ENCODE peak calls at places on chromosomes 6 and 20, in seven cellular contexts. One of them, this sample, is unnamed.

GRCh38 chr6:9717568-9717967 is 697.3 kb downstream of the TFAP2A start:
- DNase-seq in IMR-90: no peak
- DNase-seq in mesenchymal stem cell: no peak
- DNase-seq in trophoblast cell: no peak
- DNase-seq in neuronal stem cell: no peak
- DNase-seq in H9: no peak
- DNase-seq in H1: no peak
- DNase-seq in this sample: no peak

GRCh38 chr6:56914791-56915658 is 39.9 kb upstream of the BEND6 start:
- DNase-seq in neuronal stem cell: no peak
- DNase-seq in IMR-90: no peak
- DNase-seq in H9: no peak
- DNase-seq in mesenchymal stem cell: no peak
- DNase-seq in H1: no peak
- DNase-seq in trophoblast cell: peak; percentile 16
- DNase-seq in this sample: no peak

GRCh38 chr20:23257848-23258746 is 92.5 kb upstream of the NXT1 start:
- DNase-seq in H9: no peak
- DNase-seq in H1: no peak
- DNase-seq in mesenchymal stem cell: peak; percentile 93
- DNase-seq in IMR-90: peak; percentile 88
- DNase-seq in trophoblast cell: peak; percentile 38
- DNase-seq in neuronal stem cell: no peak
- DNase-seq in this sample: peak; percentile 54

GRCh38 chr6:6221829-6222535 is 98.5 kb downstream of the F13A1 start:
- DNase-seq in H1: no peak
- DNase-seq in mesenchymal stem cell: no peak
- DNase-seq in neuronal stem cell: no peak
- DNase-seq in trophoblast cell: no peak
- DNase-seq in H9: peak; percentile 58
- DNase-seq in IMR-90: no peak
- DNase-seq in this sample: peak; percentile 66

GRCh38 chr6:138036111-138036510 is 71.1 kb downstream of the PERP start:
- DNase-seq in mesenchymal stem cell: no peak
- DNase-seq in trophoblast cell: no peak
- DNase-seq in H1: no peak
- DNase-seq in IMR-90: no peak
- DNase-seq in neuronal stem cell: no peak
- DNase-seq in H9: peak; percentile 35
- DNase-seq in this sample: peak; percentile 21

GRCh38 chr6:157317129-157317814 is 6.0 kb downstream of the TMEM242 start:
- DNase-seq in mesenchymal stem cell: peak; percentile 87
- DNase-seq in neuronal stem cell: no peak
- DNase-seq in H1: no peak
- DNase-seq in H9: no peak
- DNase-seq in IMR-90: peak; percentile 92
- DNase-seq in trophoblast cell: peak; percentile 72
- DNase-seq in this sample: no peak

GRCh38 chr20:56807118-56807517 is 178.0 kb downstream of the TFAP2C start:
- DNase-seq in mesenchymal stem cell: no peak
- DNase-seq in trophoblast cell: no peak
- DNase-seq in IMR-90: no peak
- DNase-seq in H9: no peak
- DNase-seq in neuronal stem cell: no peak
- DNase-seq in H1: no peak
- DNase-seq in this sample: no peak

GRCh38 chr6:168526841-168527281 is 85.9 kb downstream of the SMOC2 start:
- DNase-seq in neuronal stem cell: no peak
- DNase-seq in mesenchymal stem cell: no peak
- DNase-seq in IMR-90: no peak
- DNase-seq in H9: no peak
- DNase-seq in H1: no peak
- DNase-seq in trophoblast cell: no peak
- DNase-seq in this sample: no peak

GRCh38 chr6:89433637-89434499 is 916 bp downstream of the ANKRD6 start:
- DNase-seq in mesenchymal stem cell: no peak
- DNase-seq in IMR-90: no peak
- DNase-seq in neuronal stem cell: no peak
- DNase-seq in H1: no peak
- DNase-seq in H9: no peak
- DNase-seq in trophoblast cell: peak; percentile 19
- DNase-seq in this sample: peak; percentile 86

GRCh38 chr6:5525209-5525608 is 263.9 kb downstream of the FARS2 start:
- DNase-seq in mesenchymal stem cell: peak; percentile 62
- DNase-seq in trophoblast cell: no peak
- DNase-seq in neuronal stem cell: no peak
- DNase-seq in H1: no peak
- DNase-seq in H9: no peak
- DNase-seq in IMR-90: peak; percentile 40
- DNase-seq in this sample: no peak

GRCh38 chr6:4350571-4351505 is 215.5 kb upstream of the ECI2 start:
- DNase-seq in H1: no peak
- DNase-seq in trophoblast cell: no peak
- DNase-seq in mesenchymal stem cell: peak; percentile 49
- DNase-seq in neuronal stem cell: no peak
- DNase-seq in H9: no peak
- DNase-seq in IMR-90: peak; percentile 73
- DNase-seq in this sample: no peak

GRCh38 chr20:45970646-45971424 is 1.2 kb downstream of the ZNF335 start:
- DNase-seq in H1: no peak
- DNase-seq in mesenchymal stem cell: peak; percentile 24
- DNase-seq in H9: peak; percentile 29
- DNase-seq in trophoblast cell: peak; percentile 20
- DNase-seq in neuronal stem cell: no peak
- DNase-seq in IMR-90: peak; percentile 19
- DNase-seq in this sample: no peak

GRCh38 chr6:1190361-1190760 is 121.5 kb upstream of the FOXQ1 start:
- DNase-seq in neuronal stem cell: no peak
- DNase-seq in IMR-90: peak; percentile 95
- DNase-seq in H1: peak; percentile 9
- DNase-seq in H9: no peak
- DNase-seq in mesenchymal stem cell: peak; percentile 92
- DNase-seq in trophoblast cell: peak; percentile 89
- DNase-seq in this sample: peak; percentile 92

GRCh38 chr6:27830212-27830664 is 82.0 kb downstream of the OR2B2 start:
- DNase-seq in H1: no peak
- DNase-seq in neuronal stem cell: no peak
- DNase-seq in H9: no peak
- DNase-seq in IMR-90: no peak
- DNase-seq in trophoblast cell: no peak
- DNase-seq in mesenchymal stem cell: peak; percentile 30
- DNase-seq in this sample: peak; percentile 75
- H3K27ac ChIP-seq in H1: peak overlapping the region; percentile 97
- H3K27ac ChIP-seq in neuronal stem cell: peak overlapping the region; percentile 81
- H3K27ac ChIP-seq in H9: peak overlapping the region; percentile 86
- H3K27ac ChIP-seq in IMR-90: peak overlapping the region; percentile 79
- H3K27ac ChIP-seq in trophoblast cell: peak overlapping the region; percentile 61
- H3K27ac ChIP-seq in mesenchymal stem cell: peak overlapping the region; percentile 45
- H3K27ac ChIP-seq in this sample: peak overlapping the region; percentile 94

DNA sequence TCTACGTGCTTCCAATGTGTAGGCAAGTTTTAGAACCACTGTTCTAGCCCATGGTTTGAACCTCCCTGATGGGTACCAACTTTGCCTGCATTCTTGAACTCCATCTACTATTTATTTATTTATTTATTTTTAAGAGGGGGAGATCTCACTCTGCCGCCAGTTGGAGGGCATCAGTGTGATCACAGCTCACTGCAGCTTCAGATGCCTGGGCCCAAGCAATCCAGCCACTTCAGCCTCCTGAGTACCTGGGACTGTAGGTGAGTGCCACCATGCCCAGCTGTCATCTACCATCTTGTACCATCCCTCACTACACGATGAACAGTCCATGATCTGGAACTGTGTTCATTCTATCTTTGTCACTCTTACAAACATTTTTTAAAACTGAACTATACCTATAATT is 28.2 kb downstream of the HLA-F start:
- DNase-seq in IMR-90: no peak
- DNase-seq in H1: no peak
- DNase-seq in H9: no peak
- DNase-seq in neuronal stem cell: no peak
- DNase-seq in trophoblast cell: no peak
- DNase-seq in mesenchymal stem cell: no peak
- DNase-seq in this sample: no peak
- H2BK5ac ChIP-seq in IMR-90: no peak overlapping the region
- H2BK5ac ChIP-seq in H1: no peak overlapping the region
- H2BK5ac ChIP-seq in H9: no peak overlapping the region
- H2BK5ac ChIP-seq in neuronal stem cell: no peak overlapping the region
- H2BK5ac ChIP-seq in trophoblast cell: no peak overlapping the region
- H2BK5ac ChIP-seq in mesenchymal stem cell: no peak overlapping the region
- H2BK5ac ChIP-seq in this sample: no peak overlapping the region

DNA sequence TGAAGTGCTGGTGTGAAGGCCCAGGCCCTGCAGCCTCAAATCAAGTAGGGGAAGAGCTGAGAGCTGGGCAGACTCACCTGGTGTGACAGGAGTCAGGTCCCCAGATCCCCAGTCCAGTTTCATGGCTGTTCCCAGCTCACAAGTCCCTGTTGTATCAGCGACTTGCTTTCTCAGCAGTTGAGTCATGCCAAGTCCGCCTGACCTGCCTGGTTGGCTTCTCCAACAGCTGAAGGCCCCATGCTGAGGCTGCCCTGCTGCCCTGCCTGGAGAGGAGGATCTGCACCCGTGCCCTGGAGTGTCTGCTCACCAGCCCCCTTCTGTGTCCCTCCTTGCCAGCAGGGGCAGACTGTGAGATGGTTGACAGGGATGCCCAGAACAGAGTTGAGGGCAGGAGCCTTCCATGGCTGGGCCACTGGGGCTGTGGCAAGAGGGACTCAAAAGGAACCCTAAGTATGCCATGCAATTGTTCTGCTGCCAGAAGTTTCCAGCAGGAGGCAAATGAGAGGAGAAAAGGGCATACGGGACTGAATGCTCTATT is 39.3 kb upstream of the TRAF3IP2 start:
- DNase-seq in trophoblast cell: no peak
- DNase-seq in neuronal stem cell: no peak
- DNase-seq in IMR-90: no peak
- DNase-seq in mesenchymal stem cell: no peak
- DNase-seq in H9: no peak
- DNase-seq in H1: no peak
- DNase-seq in this sample: no peak
- H2BK120ac ChIP-seq in trophoblast cell: no peak overlapping the region
- H2BK120ac ChIP-seq in neuronal stem cell: no peak overlapping the region
- H2BK120ac ChIP-seq in IMR-90: no peak overlapping the region
- H2BK120ac ChIP-seq in mesenchymal stem cell: no peak overlapping the region
- H2BK120ac ChIP-seq in H9: no peak overlapping the region
- H2BK120ac ChIP-seq in H1: no peak overlapping the region
- H2BK120ac ChIP-seq in this sample: no peak overlapping the region

DNA sequence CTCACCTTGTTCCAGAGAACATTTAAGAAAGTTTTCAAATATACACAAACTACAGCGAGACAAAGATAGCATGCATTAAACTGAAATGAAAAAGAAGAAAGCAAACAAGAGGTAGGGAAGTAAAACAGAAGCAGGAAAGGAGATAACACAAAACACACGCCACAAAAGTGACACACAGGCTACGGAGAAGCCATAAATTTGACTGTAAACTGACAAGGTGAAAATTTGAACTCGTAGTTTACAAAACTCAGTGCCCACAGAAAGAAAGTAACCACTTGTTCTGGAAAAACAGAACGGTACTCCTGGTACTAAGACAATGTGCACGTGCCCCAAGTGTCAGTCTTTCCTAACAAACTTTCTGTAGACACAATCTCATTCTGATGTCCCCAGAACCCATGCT is 28.6 kb downstream of the PDE10A start:
- DNase-seq in IMR-90: no peak
- DNase-seq in mesenchymal stem cell: no peak
- DNase-seq in trophoblast cell: no peak
- DNase-seq in H9: no peak
- DNase-seq in H1: no peak
- DNase-seq in neuronal stem cell: no peak
- DNase-seq in this sample: no peak
- H3K27ac ChIP-seq in IMR-90: no peak overlapping the region
- H3K27ac ChIP-seq in mesenchymal stem cell: no peak overlapping the region
- H3K27ac ChIP-seq in trophoblast cell: peak overlapping the region; percentile 62
- H3K27ac ChIP-seq in H9: no peak overlapping the region
- H3K27ac ChIP-seq in H1: no peak overlapping the region
- H3K27ac ChIP-seq in neuronal stem cell: no peak overlapping the region
- H3K27ac ChIP-seq in this sample: no peak overlapping the region

DNA sequence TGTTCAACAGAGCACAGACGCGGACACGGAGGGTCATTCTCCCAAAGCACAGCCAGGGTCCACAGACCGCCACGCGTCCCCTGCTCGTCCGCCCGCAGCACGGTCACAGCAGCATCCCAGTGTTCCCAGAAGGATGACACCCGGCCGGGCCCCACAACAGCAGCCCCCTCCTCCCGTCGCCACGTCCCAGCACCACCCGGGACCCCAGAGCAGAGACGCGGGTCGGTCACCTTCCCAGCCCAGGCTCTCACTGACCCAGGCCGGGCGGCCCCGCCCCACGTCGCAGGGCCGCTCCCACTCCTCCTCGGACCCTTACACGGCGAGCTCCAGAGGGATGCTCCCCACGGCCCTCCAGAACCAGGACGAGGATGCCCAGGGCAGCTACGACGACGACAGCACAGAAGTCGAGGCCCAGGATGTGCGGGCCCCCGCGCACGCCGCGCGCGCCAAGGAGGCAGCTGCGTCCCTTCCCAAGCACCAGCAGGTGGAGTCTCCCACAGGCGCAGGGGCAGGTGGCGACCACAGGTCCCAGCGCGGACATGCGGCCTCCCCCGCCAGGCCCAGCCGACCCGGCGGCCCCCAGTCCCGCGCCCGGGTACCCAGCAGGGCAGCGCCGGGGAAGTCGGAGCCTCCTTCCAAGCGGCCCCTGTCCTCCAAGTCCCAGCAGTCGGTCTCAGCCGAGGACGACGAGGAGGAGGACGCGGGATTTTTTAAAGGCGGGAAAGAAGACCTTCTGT is 64.3 kb downstream of the FNDC1 start:
- DNase-seq in neuronal stem cell: no peak
- DNase-seq in trophoblast cell: no peak
- DNase-seq in H9: peak; percentile 62
- DNase-seq in IMR-90: no peak
- DNase-seq in H1: peak; percentile 27
- DNase-seq in mesenchymal stem cell: no peak
- DNase-seq in this sample: peak; percentile 51
- H2BK5ac ChIP-seq in neuronal stem cell: peak overlapping the region; percentile 87
- H2BK5ac ChIP-seq in trophoblast cell: no peak overlapping the region
- H2BK5ac ChIP-seq in H9: no peak overlapping the region
- H2BK5ac ChIP-seq in IMR-90: no peak overlapping the region
- H2BK5ac ChIP-seq in H1: no peak overlapping the region
- H2BK5ac ChIP-seq in mesenchymal stem cell: no peak overlapping the region
- H2BK5ac ChIP-seq in this sample: no peak overlapping the region

GRCh38 chr6:48183816-48184215 is 72.8 kb upstream of the PTCHD4 start:
- DNase-seq in H1: no peak
- DNase-seq in neuronal stem cell: no peak
- DNase-seq in H9: no peak
- DNase-seq in trophoblast cell: no peak
- DNase-seq in IMR-90: no peak
- DNase-seq in mesenchymal stem cell: no peak
- DNase-seq in this sample: no peak
- H2BK120ac ChIP-seq in H1: no peak overlapping the region
- H2BK120ac ChIP-seq in neuronal stem cell: no peak overlapping the region
- H2BK120ac ChIP-seq in H9: no peak overlapping the region
- H2BK120ac ChIP-seq in trophoblast cell: no peak overlapping the region
- H2BK120ac ChIP-seq in IMR-90: no peak overlapping the region
- H2BK120ac ChIP-seq in mesenchymal stem cell: peak overlapping the region; percentile 34
- H2BK120ac ChIP-seq in this sample: no peak overlapping the region

This sample was measured in mesendoderm.